ENCODE peak calls at places on chromosomes 11 and 22, in five cellular contexts. Z is K562, N is HepG2, B is H1, R is GM12878. P is an unnamed sample.

GRCh38 chr22:22693531-22693884 is 49.1 kb downstream of the GGTLC2 start:
- DNase-seq in N (no peak), B (no peak), R (no peak), Z (no peak), P (no peak)

GRCh38 chr11:3232956-3233355 is 739 bp upstream of the MRGPRE start:
- DNase-seq in N (no peak), R (no peak), Z (no peak), B (no peak), P (no peak)

GRCh38 chr11:16191852-16192240 is 164.5 kb downstream of the SOX6 start:
- DNase-seq in N (no peak), R (no peak), Z (no peak), B (no peak), P (peak)

GRCh38 chr11:12167098-12167999 is 57.0 kb downstream of the MICAL2 start:
- DNase-seq in Z (peak), B (no peak), N (peak), R (no peak), P (no peak)

GRCh38 chr11:7444582-7444981 is 40.7 kb upstream of the OLFML1 start:
- DNase-seq in N (no peak), R (no peak), Z (no peak), B (no peak), P (no peak)

GRCh38 chr11:60925685-60926267 is 1.5 kb downstream of the TMEM132A start:
- DNase-seq in B (no peak), Z (no peak), R (no peak), N (no peak), P (peak)

GRCh38 chr22:41976070-41976901 is 7.0 kb downstream of the SEPTIN3 start:
- DNase-seq in R (no peak), Z (no peak), B (peak), N (no peak), P (peak)

GRCh38 chr22:46907578-46908215 is 145.2 kb downstream of the TBC1D22A start:
- DNase-seq in Z (no peak), R (no peak), B (peak), N (no peak), P (no peak)

GRCh38 chr11:26820739-26821138 is 98.9 kb upstream of the SLC5A12 start:
- DNase-seq in B (no peak), R (no peak), Z (no peak), N (no peak), P (no peak)

GRCh38 chr11:94151903-94152677 is 23.4 kb downstream of the PANX1 start:
- DNase-seq in Z (peak), R (no peak), B (no peak), N (peak), P (peak)

GRCh38 chr22:20552450-20552894 is 45.1 kb downstream of the MED15 start:
- DNase-seq in B (no peak), R (no peak), N (peak), Z (no peak), P (no peak)

GRCh38 chr11:127117231-127117671 is 116.7 kb upstream of the KIRREL3 start:
- DNase-seq in B (no peak), N (no peak), Z (no peak), R (no peak), P (no peak)

GRCh38 chr22:22884888-22885840 is 2.5 kb upstream of the IGLL5 start:
- DNase-seq in B (no peak), N (no peak), R (no peak), Z (no peak), P (no peak)

GRCh38 chr11:66969584-66970205 is 5.4 kb upstream of the C11orf86 start:
- DNase-seq in N (no peak), R (no peak), Z (no peak), B (no peak), P (no peak)

GRCh38 chr11:65352783-65353182 is 1.8 kb upstream of the TIGD3 start:
- DNase-seq in R (no peak), B (no peak), Z (no peak), N (no peak), P (no peak)

GRCh38 chr22:50581950-50582561 is 593 bp downstream of the CHKB start:
- DNase-seq in Z (no peak), B (no peak), N (no peak), R (no peak), P (no peak)

GRCh38 chr11:89293966-89294679 is 116.4 kb downstream of the TYR start:
- DNase-seq in R (no peak), Z (no peak), N (no peak), B (peak), P (no peak)

GRCh38 chr11:116527180-116527991 is 245.4 kb downstream of the BUD13 start:
- DNase-seq in Z (no peak), R (no peak), B (no peak), N (no peak), P (no peak)

GRCh38 chr11:17719940-17720795 is 797 bp downstream of the MYOD1 start:
- DNase-seq in R (no peak), Z (no peak), N (no peak), B (peak), P (peak)

GRCh38 chr11:47236482-47236881 is 12.1 kb downstream of the ACP2 start:
- DNase-seq in N (no peak), Z (no peak), R (no peak), B (no peak), P (peak)

GRCh38 chr11:64996710-64997380 is at the start of gene BATF2:
- DNase-seq in R (no peak), B (peak), Z (peak), N (peak), P (peak)

GRCh38 chr22:44870021-44870420 is 117.6 kb downstream of the ARHGAP8 start:
- DNase-seq in R (no peak), N (no peak), Z (peak), B (no peak), P (no peak)

GRCh38 chr11:59879534-59879933 is 952 bp downstream of the OOSP3 start:
- DNase-seq in N (no peak), R (no peak), Z (no peak), B (no peak), P (no peak)
- TF ChIP-seq RFX5 in N (no peak), R (no peak), Z (no peak), B (no peak), P (no peak)

GRCh38 chr22:33518405-33518804 is 401.9 kb downstream of the LARGE1 start:
- DNase-seq in R (no peak), B (no peak), N (no peak), Z (no peak), P (no peak)

GRCh38 chr22:33512961-33513360 is 407.3 kb downstream of the LARGE1 start:
- DNase-seq in Z (no peak), R (no peak), N (no peak), B (no peak), P (no peak)

GRCh38 chr22:33519140-33519973 is 400.9 kb downstream of the LARGE1 start:
- DNase-seq in Z (peak), R (peak), N (peak), B (peak), P (peak)

GRCh38 chr22:33513388-33514336 is 406.6 kb downstream of the LARGE1 start:
- DNase-seq in Z (no peak), R (no peak), N (peak), B (no peak), P (no peak)

GRCh38 chr22:33515733-33516297 is 404.5 kb downstream of the LARGE1 start:
- DNase-seq in N (peak), Z (no peak), B (no peak), R (no peak), P (no peak)
- TF ChIP-seq YY1 in N (no peak), Z (no peak), B (no peak), R (no peak), P (no peak)

DNA sequence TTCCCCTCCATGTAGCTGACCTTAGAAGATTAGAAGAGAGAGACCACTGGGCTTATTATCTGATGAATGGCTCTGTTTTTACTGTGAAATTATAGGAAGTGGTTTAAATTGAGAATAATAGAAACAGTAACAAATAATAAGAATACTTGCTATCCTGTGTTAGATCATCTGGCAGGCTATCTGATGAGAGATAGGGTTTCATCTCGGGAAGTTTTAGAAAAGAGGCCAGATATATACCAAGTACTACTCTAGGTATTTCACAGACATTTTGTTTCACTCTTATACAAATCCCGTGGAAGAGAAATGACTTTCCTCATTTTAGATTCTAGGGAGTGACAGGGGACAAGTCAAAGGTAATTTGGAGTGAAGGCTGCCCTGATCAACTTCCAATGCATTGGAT is 198.4 kb downstream of the MAML2 start:
- DNase-seq in Z (no peak), B (no peak), N (no peak), R (no peak), P (no peak)
- H3K4me2 ChIP-seq in Z (no peak), B (no peak), N (peak), R (no peak), P (peak)

GRCh38 chr11:128878455-128878854 is 11.4 kb upstream of the KCNJ1 start:
- DNase-seq in B (no peak), Z (no peak), N (no peak), R (no peak), P (no peak)
- TF ChIP-seq RFX5 in B (no peak), Z (no peak), N (no peak), R (no peak), P (no peak)

DNA sequence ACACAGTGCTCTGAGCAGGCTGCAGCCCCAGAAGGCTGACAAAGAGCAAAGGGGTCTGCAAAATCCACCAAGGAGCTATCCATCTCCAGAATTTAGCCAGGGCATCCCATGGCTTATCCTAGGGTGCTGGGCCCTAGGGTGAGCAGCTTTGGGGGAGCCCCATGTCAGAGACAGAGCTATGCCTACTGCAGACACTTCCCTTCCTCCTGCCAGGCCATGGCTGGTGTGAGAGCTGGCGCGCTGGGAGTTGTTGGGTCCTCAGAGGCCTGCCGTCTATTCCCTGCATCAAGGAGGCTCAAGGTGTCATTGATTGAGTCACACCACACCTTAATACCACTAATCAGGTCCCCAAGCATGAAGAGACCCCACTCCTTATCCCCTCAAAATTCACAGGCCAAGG is 85.3 kb upstream of the TP53I11 start:
- DNase-seq in N (no peak), B (no peak), R (no peak), Z (no peak), P (no peak)
- TF ChIP-seq YY1 in N (no peak), B (no peak), R (no peak), Z (no peak), P (no peak)